ENCODE peak calls at places on chromosomes 12 and 14, in eight cellular contexts. X is psoas muscle, H is Panc1, P is fibroblast of lung, M is GM12865, O is neural progenitor cell, I is lower lobe of right lung, R is adrenal gland. V is an unnamed sample.
A peak's percentile ranks its signal among the peaks of the same experiment; 100 is the strongest.

GRCh38 chr14:29310757-29311156 is 544.2 kb downstream of the FOXG1 start:
- DNase-seq in I (no peak), X (no peak), M (no peak), P (peak; percentile 66), O (no peak), H (no peak), R (no peak), V (no peak)

GRCh38 chr14:47674148-47674545 is 1.3 kb downstream of the MDGA2 start:
- DNase-seq in M (no peak), O (peak; percentile 58), I (no peak), X (no peak), P (no peak), H (no peak), R (no peak), V (peak; percentile 13)

GRCh38 chr12:107564946-107565345 is 120.7 kb upstream of the PWP1 start:
- DNase-seq in P (peak; percentile 12), H (no peak), O (peak; percentile 64), X (no peak), R (no peak), M (peak; percentile 41), I (no peak), V (peak; percentile 30)

GRCh38 chr14:58794993-58795762 is 157.4 kb downstream of the DACT1 start:
- DNase-seq in R (no peak), O (no peak), X (no peak), P (no peak), M (peak; percentile 56), H (no peak), I (no peak), V (no peak)

GRCh38 chr12:19382111-19382526 is 57.2 kb upstream of the AEBP2 start:
- DNase-seq in M (peak; percentile 83), H (no peak), O (peak; percentile 16), P (peak; percentile 62), X (no peak), R (peak; percentile 43), I (no peak), V (peak; percentile 32)

GRCh38 chr12:127179199-127179598 is 1087.8 kb upstream of the TMEM132C start:
- DNase-seq in H (no peak), I (no peak), R (no peak), M (no peak), O (no peak), X (no peak), P (no peak), V (no peak)

GRCh38 chr14:100586153-100586519 is 1.1 kb downstream of the BEGAIN start:
- DNase-seq in M (no peak), X (peak; percentile 45), H (no peak), P (no peak), I (peak; percentile 43), O (no peak), R (no peak), V (no peak)

GRCh38 chr14:39186941-39187525 is 12.0 kb downstream of the PNN start:
- DNase-seq in X (no peak), M (no peak), I (no peak), P (no peak), O (no peak), H (no peak), R (no peak), V (no peak)

GRCh38 chr14:23831591-23831990 is 122.0 kb upstream of the DHRS4 start:
- DNase-seq in X (no peak), I (peak; percentile 50), H (no peak), M (peak; percentile 14), O (no peak), P (no peak), R (no peak), V (no peak)

GRCh38 chr12:59179231-59179630 is 258.9 kb upstream of the LRIG3 start:
- DNase-seq in R (no peak), P (no peak), X (no peak), I (no peak), H (no peak), O (no peak), M (no peak), V (no peak)

GRCh38 chr14:37901978-37902377 is 305.7 kb upstream of the SSTR1 start:
- DNase-seq in R (no peak), O (no peak), I (no peak), P (peak; percentile 71), H (no peak), X (peak; percentile 67), M (no peak), V (no peak)

GRCh38 chr12:93020225-93020997 is 91.3 kb upstream of the EEA1 start:
- DNase-seq in I (no peak), H (no peak), M (no peak), O (no peak), R (no peak), P (no peak), X (no peak), V (peak; percentile 84)

GRCh38 chr12:81896771-81897170 is 137.6 kb upstream of the PPFIA2 start:
- DNase-seq in O (peak; percentile 25), I (no peak), H (no peak), P (peak; percentile 2), R (no peak), X (no peak), M (no peak), V (peak; percentile 26)

GRCh38 chr14:39268393-39268792 is 34.7 kb downstream of the MIA2 start:
- DNase-seq in R (no peak), P (peak; percentile 27), H (no peak), I (no peak), M (peak; percentile 24), O (peak; percentile 8), X (no peak), V (peak; percentile 10)

GRCh38 chr14:55620277-55620676 is 40.3 kb downstream of the KTN1 start:
- DNase-seq in M (no peak), O (no peak), P (no peak), R (no peak), I (no peak), X (no peak), H (no peak), V (no peak)

GRCh38 chr14:61342486-61342885 is 21.1 kb downstream of the PRKCH start:
- DNase-seq in I (no peak), R (no peak), P (no peak), X (no peak), M (peak; percentile 59), H (no peak), O (no peak), V (no peak)

GRCh38 chr12:27743601-27744000 is 33.0 kb downstream of the MRPS35 start:
- DNase-seq in P (no peak), H (no peak), M (no peak), R (no peak), X (no peak), O (no peak), I (no peak), V (no peak)

GRCh38 chr14:104307627-104308401 is 169.4 kb downstream of the KIF26A start:
- DNase-seq in P (no peak), M (no peak), I (no peak), X (peak; percentile 38), R (no peak), H (no peak), O (no peak), V (no peak)

GRCh38 chr14:104306450-104307040 is 168.2 kb downstream of the KIF26A start:
- DNase-seq in M (no peak), R (no peak), I (peak; percentile 39), X (peak; percentile 36), P (no peak), H (no peak), O (no peak), V (no peak)

GRCh38 chr14:104307246-104307626 is 168.8 kb downstream of the KIF26A start:
- DNase-seq in O (no peak), M (no peak), X (no peak), H (no peak), P (no peak), I (no peak), R (no peak), V (no peak)

GRCh38 chr14:104311358-104311757 is 173.0 kb downstream of the KIF26A start:
- DNase-seq in P (no peak), I (no peak), O (no peak), H (no peak), X (no peak), R (no peak), M (no peak), V (no peak)

DNA sequence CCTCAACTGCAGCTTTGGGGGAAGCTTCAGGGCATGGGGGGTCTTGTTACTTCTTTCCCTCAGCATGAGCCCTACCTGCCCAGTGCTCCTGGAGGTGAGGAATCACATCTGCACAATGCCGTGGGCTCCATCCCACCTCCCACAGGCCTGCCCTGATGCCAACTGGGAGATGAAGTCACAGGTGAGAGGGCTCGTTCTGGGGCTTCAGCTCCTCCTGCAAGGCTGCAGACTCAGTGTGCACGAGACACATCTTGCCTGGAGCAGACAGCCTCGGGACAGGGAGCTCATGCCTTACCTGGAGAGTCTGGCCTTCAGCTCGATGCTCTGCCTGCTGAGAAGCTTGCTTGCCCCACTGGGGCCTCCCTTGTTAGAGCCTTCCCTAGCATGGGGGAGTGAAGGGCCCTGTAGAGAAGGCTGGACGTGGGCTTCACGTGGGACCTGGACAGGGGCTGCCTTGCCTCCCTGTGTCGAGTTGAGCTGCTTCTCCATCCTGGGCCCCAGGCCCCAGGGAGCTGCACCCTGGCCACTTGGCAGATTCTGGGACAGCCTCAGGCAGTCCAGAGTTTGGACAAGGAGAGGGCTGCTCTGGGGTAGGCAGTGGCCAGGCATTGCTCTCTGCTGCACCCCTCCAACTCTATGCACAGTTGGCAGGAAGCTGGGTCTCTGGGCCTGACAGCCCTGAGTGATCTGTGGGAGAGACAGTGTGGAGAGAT is 171.4 kb downstream of the KIF26A start:
- DNase-seq in O (no peak), X (peak; percentile 23), I (no peak), M (no peak), R (no peak), H (no peak), P (no peak), V (no peak)
- H3K4me3 ChIP-seq in O (no peak overlapping the region), X (no peak overlapping the region), I (no peak overlapping the region), M (no peak overlapping the region), R (no peak overlapping the region), H (no peak overlapping the region), P (no peak overlapping the region), V (no peak overlapping the region)

DNA sequence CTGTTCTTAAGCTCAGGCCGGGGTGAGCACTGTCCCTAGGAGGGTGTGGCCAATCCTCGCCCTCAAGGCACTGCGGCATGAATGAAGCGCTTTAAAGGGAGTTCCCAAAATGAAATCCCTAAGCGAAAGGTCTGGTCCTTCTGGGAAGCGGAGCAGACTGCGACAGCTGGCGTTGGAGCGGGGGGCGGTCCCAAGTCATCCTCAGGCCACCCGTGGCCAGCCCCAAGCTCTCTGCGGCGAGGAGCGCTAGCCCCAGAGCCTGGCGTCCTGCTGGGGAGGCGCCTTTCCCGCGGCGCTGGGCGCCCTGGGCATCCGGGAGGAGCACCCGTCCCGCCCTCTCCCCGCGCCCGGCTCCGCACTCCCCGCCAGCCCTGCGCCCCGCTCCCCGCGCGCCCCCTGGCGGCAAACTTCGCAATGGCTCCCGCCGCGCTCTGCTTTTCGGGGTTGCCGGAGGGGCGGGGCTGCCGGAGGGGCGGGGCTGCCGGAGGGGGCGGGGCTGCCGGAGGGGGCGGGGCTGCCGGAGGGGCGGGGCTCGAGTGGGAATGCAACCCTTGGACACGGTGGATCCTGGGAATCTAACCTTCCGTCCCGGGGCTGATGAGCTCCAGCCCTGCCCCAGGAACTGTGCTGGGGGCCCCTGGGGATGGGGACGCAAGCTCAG is 25.4 kb downstream of the ZBTB42 start:
- DNase-seq in O (peak; percentile 89), X (peak; percentile 94), M (peak; percentile 88), R (peak; percentile 93), H (no peak), I (peak; percentile 93), P (peak; percentile 74), V (peak; percentile 94)
- H3K4me3 ChIP-seq in O (peak overlapping the region; percentile 53), X (peak overlapping the region; percentile 69), M (peak overlapping the region; percentile 52), R (peak overlapping the region; percentile 68), H (peak overlapping the region; percentile 51), I (peak overlapping the region; percentile 72), P (peak overlapping the region; percentile 73), V (peak overlapping the region; percentile 67)

GRCh38 chr14:52267501-52268190 is at the start of gene PTGDR:
- DNase-seq in I (peak; percentile 51), M (no peak), H (no peak), P (peak; percentile 30), O (peak; percentile 70), R (no peak), X (peak; percentile 61), V (peak; percentile 16)
- H3K4me3 ChIP-seq in I (peak within 1 kb of the TSS; percentile 53), M (no peak within 1 kb of the TSS), H (peak within 1 kb of the TSS; percentile 5), P (peak within 1 kb of the TSS; percentile 27), O (peak within 1 kb of the TSS; percentile 63), R (peak within 1 kb of the TSS; percentile 29), X (peak within 1 kb of the TSS; percentile 49), V (peak within 1 kb of the TSS; percentile 18)

GRCh38 chr14:69932391-69932790 is 53.2 kb downstream of the SMOC1 start:
- DNase-seq in P (no peak), O (peak; percentile 94), M (no peak), H (no peak), I (no peak), X (no peak), R (no peak), V (no peak)
- H3K4me3 ChIP-seq in P (no peak overlapping the region), O (peak overlapping the region; percentile 0), M (no peak overlapping the region), H (no peak overlapping the region), I (no peak overlapping the region), X (no peak overlapping the region), R (no peak overlapping the region), V (no peak overlapping the region)

V was measured in hepatocyte.